ENCODE peak calls at places on chromosomes 13 and 19, in five cellular contexts. F is dorsolateral prefrontal cortex, W is heart right ventricle, N is pancreas, K is sigmoid colon. H is an unnamed sample.
A peak's percentile ranks its signal among the peaks of the same experiment; 100 is the strongest.

GRCh38 chr19:54952591-54953344 is 5.4 kb upstream of the NLRP7 start:
- DNase-seq in N (no peak), W (no peak), K (no peak), F (peak; percentile 49), H (no peak)

GRCh38 chr13:95298971-95299627 is 2.2 kb downstream of the ABCC4 start:
- DNase-seq in N (no peak), K (no peak), W (no peak), F (no peak), H (no peak)

GRCh38 chr13:31982124-31982523 is 49.5 kb upstream of the FRY start:
- DNase-seq in N (no peak), F (no peak), W (no peak), K (no peak), H (no peak)

GRCh38 chr19:56217039-56217949 is 15.2 kb downstream of the ZSCAN5C start:
- DNase-seq in K (no peak), W (peak; percentile 20), F (no peak), N (peak; percentile 60), H (no peak)

GRCh38 chr13:104586010-104586746 is 1520.0 kb upstream of the SLC10A2 start:
- DNase-seq in N (no peak), F (no peak), K (no peak), W (no peak), H (no peak)

GRCh38 chr19:50994129-50994528 is 7.3 kb downstream of the KLK8 start:
- DNase-seq in W (no peak), K (peak; percentile 7), N (no peak), F (no peak), H (no peak)

GRCh38 chr13:111872475-111873150 is 194.3 kb upstream of the SOX1 start:
- DNase-seq in K (no peak), W (no peak), N (no peak), F (no peak), H (no peak)

GRCh38 chr13:97028441-97029299 is 34.4 kb upstream of the OXGR1 start:
- DNase-seq in N (peak; percentile 75), K (no peak), F (no peak), W (no peak), H (peak; percentile 13)

GRCh38 chr19:8155318-8155717 is 5.9 kb upstream of the FBN3 start:
- DNase-seq in K (no peak), N (no peak), W (no peak), F (no peak), H (no peak)

GRCh38 chr13:44578064-44578394 is 1.9 kb upstream of the TSC22D1 start:
- DNase-seq in F (no peak), N (no peak), W (no peak), K (no peak), H (no peak)

GRCh38 chr19:19386373-19386869 is 19.1 kb upstream of the GATAD2A start:
- DNase-seq in K (no peak), N (no peak), W (no peak), F (no peak), H (no peak)

GRCh38 chr19:46369817-46370216 is 22.9 kb downstream of the PPP5C start:
- DNase-seq in N (no peak), W (no peak), F (no peak), K (no peak), H (no peak)

GRCh38 chr19:39444598-39445257 is 654 bp upstream of the SUPT5H start:
- DNase-seq in F (no peak), N (no peak), W (no peak), K (no peak), H (no peak)

GRCh38 chr19:13056052-13056660 is 46.5 kb downstream of the LYL1 start:
- DNase-seq in N (no peak), K (peak; percentile 89), W (peak; percentile 57), F (no peak), H (no peak)

GRCh38 chr19:14561832-14562351 is 10.0 kb downstream of the NDUFB7 start:
- DNase-seq in F (no peak), W (peak; percentile 57), N (no peak), K (no peak), H (no peak)

GRCh38 chr13:46489586-46490023 is 63.4 kb upstream of the LRCH1 start:
- DNase-seq in N (no peak), K (no peak), F (no peak), W (no peak), H (no peak)

GRCh38 chr13:19981685-19982238 is 23.2 kb downstream of the ZMYM2 start:
- DNase-seq in F (no peak), N (no peak), K (no peak), W (no peak), H (no peak)

GRCh38 chr13:66558511-66558910 is 671.6 kb downstream of the PCDH9 start:
- DNase-seq in K (no peak), W (no peak), F (no peak), N (no peak), H (no peak)

GRCh38 chr19:34969721-34970120 is 5.7 kb upstream of the ZNF792 start:
- DNase-seq in N (no peak), K (no peak), F (no peak), W (no peak), H (no peak)

GRCh38 chr13:106376411-106377112 is 158.9 kb downstream of the EFNB2 start:
- DNase-seq in N (no peak), W (no peak), F (no peak), K (peak; percentile 66), H (no peak)

GRCh38 chr13:54004026-54004699 is 975.5 kb downstream of the OLFM4 start:
- DNase-seq in W (no peak), N (no peak), K (no peak), F (no peak), H (no peak)

GRCh38 chr19:4455742-4456565 is 1.6 kb downstream of the UBXN6 start:
- DNase-seq in K (peak; percentile 95), N (no peak), F (no peak), W (peak; percentile 61), H (no peak)

GRCh38 chr19:10566658-10567410 is 1.0 kb upstream of the KRI1 start:
- DNase-seq in F (no peak), K (no peak), W (no peak), N (no peak), H (no peak)

GRCh38 chr19:757811-758668 is 7.1 kb downstream of the MISP start:
- DNase-seq in N (no peak), K (no peak), F (no peak), W (no peak), H (no peak)

GRCh38 chr13:100789481-100789880 is 114.9 kb upstream of the TMTC4 start:
- DNase-seq in N (no peak), W (no peak), F (peak; percentile 74), K (no peak), H (no peak)

DNA sequence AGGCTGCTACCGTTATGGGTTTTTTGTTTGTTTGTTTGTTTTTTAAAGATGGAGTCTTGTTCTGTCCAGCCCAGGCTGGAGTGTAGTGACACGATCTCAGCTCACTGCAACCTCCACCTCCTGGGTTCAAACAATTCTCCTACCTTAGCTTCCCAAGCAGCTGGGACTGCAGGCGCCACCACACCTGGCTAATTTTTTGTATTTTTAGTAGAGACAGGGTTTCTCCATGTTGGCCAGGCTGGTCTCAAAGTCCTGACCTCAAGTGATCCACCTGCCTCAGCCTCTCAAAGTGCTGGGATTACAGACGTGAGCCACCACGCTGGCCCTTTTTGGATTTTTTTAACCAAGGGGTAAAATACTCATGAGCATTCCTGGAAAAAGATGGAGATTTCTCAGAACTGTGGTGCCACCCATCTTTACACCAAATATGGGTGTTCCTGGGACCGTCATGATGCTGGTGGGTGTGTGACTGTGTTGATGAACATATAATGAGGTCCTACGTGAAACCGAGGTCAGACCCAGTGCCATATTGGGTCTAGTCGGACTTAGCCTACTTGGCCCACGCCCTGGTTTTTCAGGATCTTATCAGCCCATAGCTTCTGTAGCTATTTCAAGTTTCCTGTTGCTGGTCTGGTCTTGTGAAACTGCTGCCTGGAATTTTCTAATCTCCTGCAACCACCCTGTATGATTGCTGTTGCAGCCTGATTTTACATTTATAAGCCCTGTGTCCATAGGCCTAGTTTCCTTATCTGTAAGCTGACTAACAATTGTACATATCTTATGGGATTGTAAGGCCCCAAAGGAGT is 6.2 kb downstream of the PPP1R15A start:
- DNase-seq in W (no peak), K (no peak), N (no peak), F (no peak), H (no peak)
- H3K27ac ChIP-seq in W (peak overlapping the region; percentile 100), K (peak overlapping the region; percentile 45), N (no peak overlapping the region), F (no peak overlapping the region), H (no peak overlapping the region)

DNA sequence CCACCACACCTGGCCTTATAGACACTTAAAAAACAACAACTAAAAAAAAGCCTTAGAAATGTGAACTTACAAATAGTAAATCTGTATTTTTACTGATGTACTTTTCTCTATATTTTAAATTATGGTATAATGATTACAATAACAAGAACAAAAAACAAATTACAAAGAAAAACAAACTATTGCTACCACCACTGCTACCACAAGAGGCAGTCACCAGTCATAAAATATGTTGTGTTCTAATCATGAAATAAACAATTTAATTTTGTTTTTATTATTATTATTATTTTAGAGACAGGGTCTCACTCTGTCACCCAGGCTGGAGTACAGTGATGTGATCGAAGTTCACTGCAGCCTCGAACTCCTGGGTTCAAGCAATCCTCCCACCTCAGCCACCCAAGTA is 72.2 kb downstream of the DIAPH3 start:
- DNase-seq in K (no peak), F (no peak), W (no peak), N (no peak), H (no peak)
- TF ChIP-seq CTCF in K (no peak), F (no peak), W (no peak), N (no peak), H (no peak)

GRCh38 chr13:49371943-49372636 is 71.8 kb downstream of the CAB39L start:
- DNase-seq in W (no peak), K (no peak), F (no peak), N (no peak), H (no peak)

GRCh38 chr13:49373699-49374098 is 70.2 kb downstream of the CAB39L start:
- DNase-seq in F (no peak), W (no peak), N (no peak), K (no peak), H (no peak)

GRCh38 chr13:49376121-49376520 is 67.7 kb downstream of the CAB39L start:
- DNase-seq in K (no peak), N (no peak), F (no peak), W (no peak), H (no peak)

GRCh38 chr13:49370390-49370789 is 73.5 kb downstream of the CAB39L start:
- DNase-seq in N (no peak), K (no peak), W (no peak), F (no peak), H (no peak)

DNA sequence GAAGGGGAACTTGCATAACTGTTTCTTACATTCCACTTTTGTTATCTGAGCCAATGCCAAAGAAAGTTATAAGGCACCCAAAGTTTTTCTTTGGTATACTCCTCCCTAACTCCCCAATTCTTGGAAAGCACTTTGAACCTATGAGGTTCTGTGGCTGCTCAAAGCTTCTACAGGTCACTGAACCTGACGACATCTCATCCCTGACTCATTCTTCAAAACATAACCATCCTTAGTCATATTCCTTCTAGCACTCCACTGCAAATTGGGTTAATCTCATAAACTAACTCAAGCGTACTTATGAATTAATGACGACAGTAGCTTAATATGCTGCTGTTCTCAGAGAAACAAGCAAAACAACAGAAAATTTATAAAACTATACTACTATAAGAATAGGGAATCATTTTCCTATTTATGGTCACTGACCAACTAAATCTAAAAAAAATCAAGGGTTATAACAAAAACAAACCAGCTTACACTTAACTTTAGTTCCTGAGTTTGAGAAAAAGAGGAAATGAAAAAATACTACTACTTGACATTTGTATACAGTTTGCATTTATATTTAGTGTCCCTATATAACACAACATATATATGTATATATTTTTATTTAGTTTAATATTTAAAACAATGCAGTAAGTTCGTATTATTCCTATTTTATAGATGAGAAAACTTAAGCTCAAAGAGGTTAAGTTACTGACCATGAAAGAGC is 69.1 kb downstream of the CAB39L start:
- DNase-seq in K (no peak), N (no peak), W (no peak), F (no peak), H (no peak)
- H3K27ac ChIP-seq in K (peak overlapping the region; percentile 76), N (no peak overlapping the region), W (no peak overlapping the region), F (no peak overlapping the region), H (no peak overlapping the region)

GRCh38 chr19:37886571-37886970 is 19.8 kb downstream of the WDR87 start:
- DNase-seq in K (no peak), W (no peak), F (no peak), N (no peak), H (no peak)

GRCh38 chr19:37885392-37885791 is 21.0 kb downstream of the WDR87 start:
- DNase-seq in F (no peak), W (no peak), N (no peak), K (no peak), H (no peak)
- TF ChIP-seq CTCF in F (no peak), W (no peak), N (no peak), K (no peak), H (no peak)

H was measured in CD4-positive, alpha-beta T cell.